ENCODE peak calls at places on chromosomes 12 and 14, in six cellular contexts. K is astrocyte of the spinal cord, V is HCT116, G is fibroblast of villous mesenchyme, H is brain microvascular endothelial cell, P is lower leg skin. X is an unnamed sample.

GRCh38 chr12:55072093-55072492 is 52.3 kb downstream of the NEUROD4 start:
- DNase-seq in P (no peak), H (no peak), G (no peak), K (no peak), V (peak), X (no peak)

GRCh38 chr12:57195655-57196371 is 20.8 kb upstream of the NXPH4 start:
- DNase-seq in G (no peak), V (no peak), H (no peak), K (no peak), P (no peak), X (no peak)

GRCh38 chr12:128766738-128767501 is 56.8 kb downstream of the SLC15A4 start:
- DNase-seq in K (no peak), P (no peak), H (no peak), V (no peak), G (no peak), X (no peak)

GRCh38 chr12:57771271-57771872 is 533 bp downstream of the METTL1 start:
- DNase-seq in V (peak), P (peak), K (no peak), H (peak), G (peak), X (peak)

GRCh38 chr14:60396718-60397343 is 89.0 kb downstream of the C14orf39 start:
- DNase-seq in H (no peak), K (peak), P (no peak), V (no peak), G (no peak), X (no peak)

GRCh38 chr12:31765931-31766330 is 37.1 kb upstream of the AMN1 start:
- DNase-seq in H (no peak), P (no peak), G (no peak), V (no peak), K (no peak), X (no peak)

GRCh38 chr12:109696485-109697269 is 16.9 kb upstream of the FAM222A start:
- DNase-seq in P (no peak), V (no peak), K (peak), G (no peak), H (peak), X (no peak)

GRCh38 chr14:85529803-85530574 is at the start of gene FLRT2:
- DNase-seq in H (peak), K (peak), P (peak), G (peak), V (no peak), X (peak)

GRCh38 chr12:82479511-82479910 is 121.2 kb downstream of the METTL25 start:
- DNase-seq in P (no peak), G (no peak), H (no peak), K (peak), V (no peak), X (no peak)

GRCh38 chr12:3744216-3744883 is 8.6 kb downstream of the CRACR2A start:
- DNase-seq in P (peak), H (no peak), K (no peak), G (no peak), V (no peak), X (no peak)

GRCh38 chr12:27081668-27082091 is 698 bp downstream of the C12orf71 start:
- DNase-seq in G (peak), V (no peak), K (no peak), H (peak), P (no peak), X (no peak)

GRCh38 chr12:22043943-22044342 is 2.1 kb upstream of the CMAS start:
- DNase-seq in K (no peak), V (no peak), H (no peak), G (no peak), P (no peak), X (no peak)

GRCh38 chr12:3962661-3963483 is 89.7 kb upstream of the PARP11 start:
- DNase-seq in P (peak), V (no peak), H (no peak), G (no peak), K (no peak), X (peak)

GRCh38 chr14:21894003-21894897 is 220.6 kb upstream of the OR4E1 start:
- DNase-seq in H (no peak), G (no peak), V (no peak), P (no peak), K (no peak), X (no peak)

GRCh38 chr12:128021561-128021960 is 245.4 kb upstream of the TMEM132C start:
- DNase-seq in H (no peak), V (no peak), P (no peak), K (no peak), G (no peak), X (no peak)

GRCh38 chr12:82687020-82687951 is 580 bp downstream of the TMTC2 start:
- DNase-seq in K (peak), H (peak), V (peak), P (peak), G (peak), X (no peak)

GRCh38 chr14:66910306-66910705 is 278.9 kb upstream of the GARIN2 start:
- DNase-seq in H (no peak), G (peak), P (no peak), K (peak), V (no peak), X (no peak)

GRCh38 chr12:51391047-51391837 is at the start of gene GALNT6:
- DNase-seq in V (no peak), K (no peak), G (no peak), P (peak), H (no peak), X (no peak)

GRCh38 chr14:97491697-97492096 is 694.5 kb downstream of the VRK1 start:
- DNase-seq in K (no peak), V (no peak), H (no peak), P (no peak), G (no peak), X (no peak)

GRCh38 chr14:88554458-88555286 is at the start of gene PTPN21:
- DNase-seq in P (peak), K (peak), G (peak), H (peak), V (no peak), X (peak)

GRCh38 chr14:29710015-29710414 is 217.6 kb downstream of the PRKD1 start:
- DNase-seq in P (no peak), H (no peak), K (no peak), V (no peak), G (peak), X (no peak)

GRCh38 chr12:93526786-93527428 is 45.6 kb upstream of the SOCS2 start:
- DNase-seq in H (peak), P (no peak), K (peak), V (peak), G (peak), X (no peak)

GRCh38 chr14:54483073-54483745 is 5.6 kb downstream of the GMFB start:
- DNase-seq in P (no peak), K (no peak), G (no peak), V (no peak), H (no peak), X (no peak)

GRCh38 chr14:68549966-68550705 is 242.7 kb downstream of the ZFP36L1 start:
- DNase-seq in G (peak), H (no peak), K (peak), V (no peak), P (no peak), X (no peak)

GRCh38 chr12:65278576-65279386 is at the start of gene MSRB3:
- DNase-seq in P (peak), G (peak), H (peak), K (peak), V (peak), X (peak)

GRCh38 chr12:128794661-128795529 is 28.9 kb downstream of the SLC15A4 start:
- DNase-seq in G (no peak), V (no peak), P (no peak), K (no peak), H (no peak), X (no peak)

GRCh38 chr12:39638178-39638577 is 18.6 kb upstream of the ABCD2 start:
- DNase-seq in K (no peak), H (no peak), G (no peak), V (no peak), P (no peak), X (no peak)

GRCh38 chr12:126950266-126950665 is 1316.7 kb upstream of the TMEM132C start:
- DNase-seq in V (no peak), P (no peak), K (no peak), G (no peak), H (no peak), X (no peak)

GRCh38 chr12:89276860-89277259 is 75.4 kb downstream of the DUSP6 start:
- DNase-seq in V (no peak), K (no peak), H (no peak), P (no peak), G (no peak), X (no peak)

GRCh38 chr12:22458301-22458917 is 85.9 kb downstream of the C2CD5 start:
- DNase-seq in H (no peak), V (no peak), G (no peak), K (no peak), P (no peak), X (no peak)

GRCh38 chr12:12734561-12735071 is 17.4 kb downstream of the CDKN1B start:
- DNase-seq in K (peak), G (peak), P (no peak), H (no peak), V (no peak), X (no peak)

GRCh38 chr12:93302331-93303229 is 75.1 kb upstream of the NUDT4 start:
- DNase-seq in P (no peak), V (no peak), H (peak), G (peak), K (peak), X (no peak)

GRCh38 chr12:5807090-5807414 is 138.0 kb downstream of the ANO2 start:
- DNase-seq in V (peak), G (no peak), H (no peak), P (no peak), K (peak), X (no peak)

GRCh38 chr14:80419769-80420168 is 208.5 kb upstream of the DIO2 start:
- DNase-seq in P (no peak), G (no peak), H (no peak), V (no peak), K (peak), X (no peak)

GRCh38 chr14:92121670-92122350 is at the start of the genes CPSF2 and NDUFB1:
- DNase-seq in G (peak), P (peak), H (peak), V (peak), K (peak), X (peak)
- TF ChIP-seq CTCF in G (no peak), P (no peak), H (no peak), V (no peak), K (no peak), X (no peak)

DNA sequence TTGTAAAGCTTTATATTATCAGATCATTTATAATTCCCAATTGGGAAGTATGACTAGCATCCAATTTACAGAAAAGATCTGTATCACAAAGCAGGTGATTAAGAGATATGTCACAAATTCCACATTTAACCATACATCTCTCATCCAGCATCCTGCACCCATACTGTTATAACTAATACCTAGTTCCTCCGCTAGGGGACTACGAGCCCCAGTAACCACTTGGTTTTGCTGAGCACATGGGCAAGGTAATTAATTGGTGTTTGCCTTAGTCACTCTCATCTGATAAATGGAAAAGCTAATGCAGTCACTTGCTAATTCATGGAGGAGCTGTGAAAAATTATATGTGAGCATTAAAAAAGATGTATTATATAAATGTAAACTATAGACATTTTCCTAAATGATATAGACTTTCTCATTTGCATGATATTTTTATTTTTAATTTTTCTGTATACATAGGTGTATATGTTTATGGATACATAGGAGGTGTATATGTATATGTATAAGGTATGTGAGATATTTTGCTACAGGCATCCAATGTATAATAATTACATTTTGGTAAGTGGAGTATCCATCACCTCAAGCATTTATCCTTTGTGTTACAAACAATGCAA is 1031.8 kb downstream of the GALC start:
- DNase-seq in G (no peak), P (no peak), K (no peak), V (no peak), H (no peak), X (no peak)
- TF ChIP-seq CTCF in G (peak), P (no peak), K (peak), V (peak), H (peak), X (peak)

GRCh38 chr12:30753761-30754382 is 879 bp downstream of the CAPRIN2 start:
- DNase-seq in P (no peak), G (peak), H (peak), K (peak), V (no peak), X (no peak)

GRCh38 chr12:30754383-30754749 is 385 bp downstream of the CAPRIN2 start:
- DNase-seq in V (no peak), G (no peak), P (no peak), H (peak), K (no peak), X (no peak)

GRCh38 chr12:30755395-30755762 is 628 bp upstream of the CAPRIN2 start:
- DNase-seq in K (no peak), G (no peak), P (no peak), V (no peak), H (no peak), X (no peak)

GRCh38 chr12:30756074-30756473 is 1.3 kb upstream of the CAPRIN2 start:
- DNase-seq in P (peak), K (no peak), V (no peak), H (no peak), G (no peak), X (no peak)

GRCh38 chr12:30754750-30755394 is at the start of gene CAPRIN2:
- DNase-seq in G (peak), K (peak), V (peak), H (peak), P (peak), X (peak)
- TF ChIP-seq CTCF in G (peak), K (peak), V (peak), H (peak), P (no peak), X (peak)

DNA sequence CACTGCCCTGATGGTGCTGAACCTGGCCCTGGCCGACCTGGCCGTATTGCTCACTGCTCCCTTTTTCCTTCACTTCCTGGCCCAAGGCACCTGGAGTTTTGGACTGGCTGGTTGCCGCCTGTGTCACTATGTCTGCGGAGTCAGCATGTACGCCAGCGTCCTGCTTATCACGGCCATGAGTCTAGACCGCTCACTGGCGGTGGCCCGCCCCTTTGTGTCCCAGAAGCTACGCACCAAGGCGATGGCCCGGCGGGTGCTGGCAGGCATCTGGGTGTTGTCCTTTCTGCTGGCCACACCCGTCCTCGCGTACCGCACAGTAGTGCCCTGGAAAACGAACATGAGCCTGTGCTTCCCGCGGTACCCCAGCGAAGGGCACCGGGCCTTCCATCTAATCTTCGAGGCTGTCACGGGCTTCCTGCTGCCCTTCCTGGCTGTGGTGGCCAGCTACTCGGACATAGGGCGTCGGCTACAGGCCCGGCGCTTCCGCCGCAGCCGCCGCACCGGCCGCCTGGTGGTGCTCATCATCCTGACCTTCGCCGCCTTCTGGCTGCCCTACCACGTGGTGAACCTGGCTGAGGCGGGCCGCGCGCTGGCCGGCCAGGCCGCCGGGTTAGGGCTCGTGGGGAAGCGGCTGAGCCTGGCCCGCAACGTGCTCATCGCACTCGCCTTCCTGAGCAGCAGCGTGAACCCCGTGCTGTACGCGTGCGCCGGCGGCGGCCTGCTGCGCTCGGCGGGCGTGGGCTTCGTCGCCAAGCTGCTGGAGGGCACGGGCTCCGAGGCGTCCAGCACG is 4.7 kb downstream of the LTB4R start:
- DNase-seq in K (no peak), G (peak), P (peak), V (no peak), H (no peak), X (no peak)
- TF ChIP-seq CTCF in K (peak), G (peak), P (no peak), V (no peak), H (peak), X (no peak)

GRCh38 chr14:65211341-65211987 is 109.1 kb upstream of the MAX start:
- DNase-seq in K (peak), G (peak), P (no peak), V (no peak), H (peak), X (no peak)

GRCh38 chr14:65213316-65213715 is 111.0 kb upstream of the MAX start:
- DNase-seq in K (no peak), G (no peak), H (no peak), V (no peak), P (no peak), X (no peak)

GRCh38 chr14:65208548-65208947 is 106.2 kb upstream of the MAX start:
- DNase-seq in P (peak), K (no peak), H (no peak), G (no peak), V (no peak), X (no peak)

GRCh38 chr14:65210827-65211192 is 108.5 kb upstream of the MAX start:
- DNase-seq in P (no peak), H (no peak), K (peak), G (peak), V (no peak), X (no peak)

DNA sequence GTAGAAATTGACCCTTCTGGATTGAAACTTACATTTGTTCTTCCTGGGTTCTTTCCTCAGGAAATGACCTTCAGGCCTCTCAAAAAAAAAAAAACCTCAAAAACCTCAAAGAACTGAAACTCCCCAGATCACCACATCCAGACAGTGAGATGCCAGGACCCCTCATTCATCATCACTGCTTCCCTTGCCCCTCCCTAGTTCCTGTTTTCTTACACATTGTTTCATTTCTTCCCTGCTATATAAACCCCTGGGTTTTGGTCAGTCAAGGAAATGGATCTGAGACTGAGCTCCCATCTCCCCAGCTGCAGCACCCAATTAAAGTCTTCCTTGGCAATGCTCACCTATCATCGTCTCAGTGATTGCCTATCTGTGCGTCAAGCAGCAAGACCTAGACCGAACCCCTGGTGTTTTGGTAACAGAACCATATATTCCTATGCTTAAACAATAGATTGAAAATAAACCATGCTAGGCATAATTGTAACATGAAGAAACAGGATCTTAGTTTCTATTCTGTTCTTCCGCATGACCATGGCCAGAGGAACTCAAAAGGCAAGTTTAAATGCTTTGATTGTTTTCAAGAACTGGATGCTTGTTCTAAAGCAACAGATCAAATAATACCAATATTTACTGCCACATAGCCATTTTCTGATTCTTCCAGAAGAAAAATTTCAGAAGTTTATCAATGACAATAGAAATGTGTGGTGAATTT is 108.0 kb upstream of the MAX start:
- DNase-seq in G (peak), K (peak), H (peak), V (no peak), P (no peak), X (no peak)
- TF ChIP-seq CTCF in G (no peak), K (no peak), H (no peak), V (no peak), P (no peak), X (no peak)

GRCh38 chr12:118034429-118035193 is 18.1 kb downstream of the RFC5 start:
- DNase-seq in H (peak), P (no peak), G (peak), K (peak), V (no peak), X (no peak)
- TF ChIP-seq CTCF in H (peak), P (no peak), G (peak), K (peak), V (peak), X (peak)